ENCODE peak calls at places on chromosomes 16 and 17, in seven cellular contexts. W, J, L, N, S, D and R are unnamed samples.

GRCh38 chr17:67239597-67239996 is 5.4 kb downstream of the HELZ start:
- DNase-seq in J (no peak), S (no peak), N (no peak), L (no peak), W (no peak), D (no peak), R (no peak)

GRCh38 chr16:13118091-13118490 is 216.7 kb downstream of the SHISA9 start:
- DNase-seq in N (no peak), S (no peak), W (no peak), L (no peak), D (no peak), J (no peak), R (no peak)

GRCh38 chr16:87947356-87948118 is 3.7 kb upstream of the BANP start:
- DNase-seq in J (no peak), S (no peak), N (no peak), W (no peak), D (no peak), L (no peak), R (no peak)

GRCh38 chr17:80008383-80008840 is 27.3 kb downstream of the TBC1D16 start:
- DNase-seq in S (peak), W (peak), N (peak), L (peak), D (peak), J (peak), R (peak)

GRCh38 chr16:73387979-73388378 is 340.1 kb upstream of the ZFHX3 start:
- DNase-seq in J (no peak), N (no peak), L (no peak), W (no peak), D (no peak), S (no peak), R (no peak)

GRCh38 chr17:27293359-27293897 is 486 bp upstream of the WSB1 start:
- DNase-seq in J (no peak), W (no peak), L (peak), S (no peak), N (no peak), D (no peak), R (no peak)

GRCh38 chr17:74351552-74352210 is 10.0 kb downstream of the BTBD17 start:
- DNase-seq in L (no peak), S (no peak), D (peak), N (no peak), J (peak), W (no peak), R (no peak)

GRCh38 chr17:81713556-81714411 is 1.7 kb downstream of the SLC25A10 start:
- DNase-seq in D (no peak), J (no peak), W (no peak), L (no peak), N (no peak), S (no peak), R (no peak)

GRCh38 chr17:73758245-73758644 is 114.0 kb upstream of the SDK2 start:
- DNase-seq in S (no peak), W (no peak), L (no peak), D (no peak), N (no peak), J (no peak), R (no peak)

GRCh38 chr16:85263214-85263613 is 150.9 kb upstream of the CIBAR2 start:
- DNase-seq in S (no peak), J (no peak), W (no peak), N (no peak), D (no peak), L (no peak), R (no peak)

GRCh38 chr17:17935321-17936271 is 36.6 kb downstream of the TOM1L2 start:
- DNase-seq in J (no peak), D (peak), S (no peak), W (no peak), N (no peak), L (no peak), R (no peak)

GRCh38 chr17:48427598-48427997 is 2.4 kb downstream of the SKAP1 start:
- DNase-seq in N (no peak), W (peak), L (no peak), J (no peak), S (peak), D (no peak), R (no peak)

GRCh38 chr17:35094902-35095301 is 24.8 kb downstream of the RAD51D start:
- DNase-seq in S (no peak), W (no peak), L (no peak), N (no peak), D (no peak), J (peak), R (no peak)

GRCh38 chr17:39239640-39240314 is 14.0 kb upstream of the STAC2 start:
- DNase-seq in N (peak), S (peak), W (peak), D (no peak), J (no peak), L (no peak), R (no peak)

GRCh38 chr16:47577029-47577428 is 115.9 kb downstream of the PHKB start:
- DNase-seq in S (no peak), N (no peak), L (no peak), J (no peak), W (no peak), D (no peak), R (no peak)

GRCh38 chr16:56871172-56871593 is 6.2 kb downstream of the SLC12A3 start:
- DNase-seq in L (no peak), W (no peak), S (no peak), N (no peak), J (no peak), D (no peak), R (no peak)

GRCh38 chr16:17520567-17520966 is 49.8 kb upstream of the XYLT1 start:
- DNase-seq in W (no peak), J (no peak), D (no peak), L (no peak), N (no peak), S (no peak), R (no peak)

GRCh38 chr17:81523139-81524062 is 4.8 kb upstream of the FSCN2 start:
- DNase-seq in D (no peak), N (no peak), J (no peak), L (no peak), S (no peak), W (no peak), R (no peak)

GRCh38 chr17:40499551-40500189 is 1.8 kb downstream of the TNS4 start:
- DNase-seq in W (no peak), N (peak), L (peak), D (no peak), J (peak), S (no peak), R (peak)

GRCh38 chr17:32689348-32689747 is 187.6 kb downstream of the MYO1D start:
- DNase-seq in S (no peak), D (no peak), N (no peak), L (no peak), W (no peak), J (no peak), R (no peak)

GRCh38 chr16:57167951-57168350 is 17.9 kb downstream of the PSME3IP1 start:
- DNase-seq in D (peak), S (no peak), J (peak), N (no peak), L (no peak), W (no peak), R (no peak)

GRCh38 chr17:82297280-82297803 is 20.1 kb downstream of the CD7 start:
- DNase-seq in L (peak), D (peak), S (peak), N (peak), J (peak), W (peak), R (no peak)

GRCh38 chr17:73291260-73291801 is 20.5 kb downstream of the CDC42EP4 start:
- DNase-seq in W (no peak), D (peak), J (peak), L (peak), N (peak), S (no peak), R (no peak)

GRCh38 chr16:89691986-89692569 is 5.6 kb downstream of the CDK10 start:
- DNase-seq in S (no peak), W (no peak), D (no peak), J (no peak), L (no peak), N (no peak), R (no peak)

GRCh38 chr17:44981221-44981968 is 13.3 kb upstream of the C1QL1 start:
- DNase-seq in L (no peak), W (no peak), J (peak), N (no peak), S (no peak), D (no peak), R (no peak)

GRCh38 chr17:47983492-47984223 is 12.7 kb downstream of the CDK5RAP3 start:
- DNase-seq in W (no peak), S (no peak), D (no peak), L (no peak), N (no peak), J (no peak), R (no peak)

GRCh38 chr16:57113042-57113453 is 20.7 kb downstream of the CPNE2 start:
- DNase-seq in N (no peak), D (no peak), W (no peak), L (no peak), J (no peak), S (no peak), R (no peak)

GRCh38 chr16:84527486-84528269 is 23.2 kb upstream of the MEAK7 start:
- DNase-seq in L (no peak), D (peak), W (no peak), S (no peak), N (no peak), J (no peak), R (no peak)

GRCh38 chr16:75279277-75279676 is 27.9 kb upstream of the BCAR1 start:
- DNase-seq in J (no peak), N (no peak), L (no peak), D (no peak), S (no peak), W (no peak), R (no peak)

GRCh38 chr16:87160752-87161337 is 156.3 kb downstream of the C16orf95 start:
- DNase-seq in D (no peak), L (no peak), S (no peak), W (no peak), J (no peak), N (peak), R (no peak)

GRCh38 chr16:55487048-55487803 is 8.2 kb downstream of the MMP2 start:
- DNase-seq in L (peak), S (no peak), D (no peak), J (no peak), N (no peak), W (no peak), R (no peak)

GRCh38 chr17:19897901-19898300 is 30.2 kb upstream of the ULK2 start:
- DNase-seq in W (no peak), L (peak), S (no peak), N (no peak), D (no peak), J (no peak), R (no peak)